ENCODE peak calls at places on chromosomes 5 and 9, in ten cellular contexts. S, A, Y, M, P, J, N, D, L and K are unnamed samples.

GRCh38 chr9:36625006-36625600 is 52.4 kb downstream of the MELK start:
- DNase-seq in S (peak; percentile 13), A (peak; percentile 41), Y (no peak), M (peak; percentile 91), P (no peak), J (peak; percentile 44), N (no peak), D (no peak), L (no peak), K (no peak)

GRCh38 chr5:84085387-84086041 is 299.2 kb downstream of the EDIL3 start:
- DNase-seq in S (no peak), A (no peak), Y (no peak), M (no peak), P (no peak), J (peak; percentile 18), N (no peak), D (no peak), L (no peak), K (no peak)

GRCh38 chr5:14871573-14872069 is at the start of gene ANKH:
- DNase-seq in S (peak; percentile 69), A (peak; percentile 79), Y (peak; percentile 95), M (peak; percentile 80), P (peak; percentile 75), J (peak; percentile 94), N (peak; percentile 58), D (peak; percentile 89), L (peak; percentile 82), K (peak; percentile 89)

GRCh38 chr5:157312492-157312891 is 46.6 kb downstream of the CYFIP2 start:
- DNase-seq in S (peak; percentile 63), A (no peak), Y (peak; percentile 79), M (peak; percentile 27), P (no peak), J (no peak), N (peak; percentile 65), D (peak; percentile 68), L (peak; percentile 51), K (no peak)

GRCh38 chr5:154482528-154483449 is 4.8 kb upstream of the HAND1 start:
- DNase-seq in S (no peak), A (no peak), Y (no peak), M (no peak), P (no peak), J (no peak), N (no peak), D (peak; percentile 21), L (no peak), K (no peak)

GRCh38 chr5:110963495-110963894 is 108.0 kb upstream of the TSLP start:
- DNase-seq in S (no peak), A (no peak), Y (no peak), M (no peak), P (no peak), J (no peak), N (no peak), D (no peak), L (no peak), K (no peak)

GRCh38 chr9:126838895-126839294 is 21.5 kb upstream of the ZBTB34 start:
- DNase-seq in S (no peak), A (no peak), Y (no peak), M (no peak), P (no peak), J (no peak), N (no peak), D (no peak), L (no peak), K (no peak)

GRCh38 chr9:82363236-82363635 is 374.7 kb downstream of the SPATA31D1 start:
- DNase-seq in S (no peak), A (no peak), Y (no peak), M (no peak), P (peak; percentile 53), J (no peak), N (no peak), D (peak; percentile 93), L (no peak), K (no peak)

GRCh38 chr5:88695232-88695631 is 187.8 kb downstream of the MEF2C start:
- DNase-seq in S (no peak), A (no peak), Y (no peak), M (peak; percentile 67), P (no peak), J (no peak), N (no peak), D (no peak), L (no peak), K (no peak)

GRCh38 chr9:136882109-136882946 is 4.0 kb upstream of the TRAF2 start:
- DNase-seq in S (peak; percentile 93), A (peak; percentile 77), Y (peak; percentile 64), M (peak; percentile 94), P (no peak), J (peak; percentile 58), N (peak; percentile 67), D (peak; percentile 52), L (no peak), K (no peak)

GRCh38 chr9:35861161-35861897 is 8.9 kb downstream of the OR13J1 start:
- DNase-seq in S (no peak), A (no peak), Y (peak; percentile 48), M (no peak), P (no peak), J (no peak), N (no peak), D (no peak), L (no peak), K (peak; percentile 54)

GRCh38 chr5:154138701-154139100 is 51.8 kb upstream of the GALNT10 start:
- DNase-seq in S (no peak), A (no peak), Y (no peak), M (no peak), P (no peak), J (peak; percentile 81), N (no peak), D (no peak), L (no peak), K (no peak)

GRCh38 chr9:136996361-136997281 is at the start of gene CLIC3:
- DNase-seq in S (peak; percentile 51), A (peak; percentile 78), Y (peak; percentile 95), M (peak; percentile 56), P (no peak), J (no peak), N (no peak), D (peak; percentile 58), L (no peak), K (no peak)

GRCh38 chr9:99385215-99385614 is 163.1 kb downstream of the SEC61B start:
- DNase-seq in S (no peak), A (no peak), Y (no peak), M (no peak), P (no peak), J (no peak), N (no peak), D (no peak), L (peak; percentile 50), K (no peak)

GRCh38 chr5:135745897-135746500 is 88.5 kb upstream of the SLC25A48 start:
- DNase-seq in S (no peak), A (no peak), Y (peak; percentile 27), M (no peak), P (no peak), J (no peak), N (no peak), D (no peak), L (no peak), K (no peak)

GRCh38 chr5:127518319-127518621 is 830 bp downstream of the PRRC1 start:
- DNase-seq in S (peak; percentile 43), A (no peak), Y (no peak), M (no peak), P (no peak), J (no peak), N (no peak), D (no peak), L (no peak), K (no peak)

GRCh38 chr5:158642852-158643251 is 456.9 kb downstream of the EBF1 start:
- DNase-seq in S (no peak), A (no peak), Y (no peak), M (no peak), P (peak; percentile 8), J (peak; percentile 42), N (no peak), D (no peak), L (no peak), K (no peak)

GRCh38 chr5:145236966-145237365 is 598.2 kb downstream of the PRELID2 start:
- DNase-seq in S (no peak), A (no peak), Y (no peak), M (no peak), P (no peak), J (no peak), N (no peak), D (no peak), L (no peak), K (no peak)

GRCh38 chr5:177520271-177520670 is 3.5 kb upstream of the DDX41 start:
- DNase-seq in S (no peak), A (no peak), Y (no peak), M (no peak), P (no peak), J (peak; percentile 18), N (no peak), D (no peak), L (no peak), K (no peak)

GRCh38 chr5:57889558-57889957 is 406.9 kb upstream of the ACTBL2 start:
- DNase-seq in S (peak; percentile 87), A (no peak), Y (no peak), M (peak; percentile 99), P (no peak), J (no peak), N (no peak), D (peak; percentile 8), L (no peak), K (no peak)

GRCh38 chr5:132281856-132282614 is 12.2 kb upstream of the SLC22A4 start:
- DNase-seq in S (no peak), A (no peak), Y (no peak), M (no peak), P (no peak), J (no peak), N (no peak), D (no peak), L (no peak), K (no peak)

GRCh38 chr9:122695696-122696095 is 20.8 kb downstream of the OR1L3 start:
- DNase-seq in S (no peak), A (no peak), Y (no peak), M (peak; percentile 7), P (no peak), J (no peak), N (no peak), D (no peak), L (no peak), K (no peak)

GRCh38 chr5:76720988-76721569 is 5.2 kb downstream of the F2R start:
- DNase-seq in S (no peak), A (no peak), Y (no peak), M (no peak), P (no peak), J (no peak), N (no peak), D (no peak), L (no peak), K (no peak)

GRCh38 chr5:1039706-1040260 is 31.2 kb downstream of the NKD2 start:
- DNase-seq in S (no peak), A (no peak), Y (no peak), M (no peak), P (no peak), J (peak; percentile 23), N (no peak), D (no peak), L (peak; percentile 86), K (no peak)

GRCh38 chr5:141870871-141871270 is 7.3 kb downstream of the PCDH1 start:
- DNase-seq in S (no peak), A (no peak), Y (peak; percentile 12), M (peak; percentile 39), P (no peak), J (no peak), N (no peak), D (no peak), L (no peak), K (no peak)

GRCh38 chr9:91423785-91424402 is at the start of gene NFIL3:
- DNase-seq in S (peak; percentile 69), A (peak; percentile 85), Y (peak; percentile 96), M (peak; percentile 78), P (peak; percentile 62), J (peak; percentile 92), N (peak; percentile 74), D (peak; percentile 92), L (peak; percentile 84), K (peak; percentile 81)

GRCh38 chr5:22560115-22560514 is 293.0 kb downstream of the CDH12 start:
- DNase-seq in S (peak; percentile 12), A (no peak), Y (no peak), M (peak; percentile 15), P (no peak), J (no peak), N (no peak), D (peak; percentile 10), L (no peak), K (no peak)

GRCh38 chr5:102823441-102823874 is 68.4 kb downstream of the PAM start:
- DNase-seq in S (no peak), A (no peak), Y (no peak), M (peak; percentile 81), P (no peak), J (no peak), N (no peak), D (no peak), L (peak; percentile 50), K (no peak)